ENCODE peak calls at places on chromosomes 13 and 19, in ten cellular contexts. E is GM23338; Y is ascending aorta; S is neural progenitor cell; R is mesenchymal stem cell; Q is thoracic aorta; X is naive thymus-derived CD4-positive, alpha-beta T cell; M is hepatocyte; L is heart left ventricle; J is gastrocnemius medialis. U is an unnamed sample.

GRCh38 chr19:51440846-51441409 is 17.3 kb downstream of the SIGLEC8 start:
- DNase-seq in E (no peak), Y (peak; percentile 63), S (no peak), R (no peak), Q (no peak), X (no peak), M (no peak), L (no peak), J (no peak), U (no peak)

GRCh38 chr19:4186087-4186993 is 3.9 kb downstream of the ANKRD24 start:
- DNase-seq in E (peak; percentile 96), Y (peak; percentile 74), S (peak; percentile 90), R (peak; percentile 72), Q (no peak), X (peak; percentile 55), M (peak; percentile 88), L (peak; percentile 62), J (peak; percentile 23), U (no peak)

GRCh38 chr19:32800757-32801156 is 68.8 kb downstream of the SLC7A9 start:
- DNase-seq in E (peak; percentile 71), Y (no peak), S (no peak), R (no peak), Q (no peak), X (no peak), M (no peak), L (no peak), J (no peak), U (no peak)

GRCh38 chr13:107275945-107276614 is 708.1 kb upstream of the ARGLU1 start:
- DNase-seq in E (no peak), Y (no peak), S (no peak), R (peak; percentile 33), Q (no peak), X (no peak), M (no peak), L (no peak), J (no peak), U (no peak)

GRCh38 chr19:42508892-42509444 is 19.3 kb downstream of the CEACAM1 start:
- DNase-seq in E (no peak), Y (no peak), S (no peak), R (no peak), Q (no peak), X (no peak), M (no peak), L (no peak), J (no peak), U (no peak)

GRCh38 chr13:48275507-48275906 is 28.0 kb upstream of the RB1 start:
- DNase-seq in E (no peak), Y (no peak), S (no peak), R (no peak), Q (no peak), X (no peak), M (no peak), L (no peak), J (no peak), U (no peak)

GRCh38 chr13:49428041-49428763 is 15.7 kb downstream of the CAB39L start:
- DNase-seq in E (no peak), Y (no peak), S (no peak), R (no peak), Q (no peak), X (no peak), M (no peak), L (no peak), J (no peak), U (no peak)

GRCh38 chr19:44698492-44699201 is at the start of gene CEACAM16:
- DNase-seq in E (no peak), Y (no peak), S (no peak), R (no peak), Q (no peak), X (no peak), M (no peak), L (no peak), J (no peak), U (no peak)

GRCh38 chr13:21736926-21737325 is 66.1 kb downstream of the FGF9 start:
- DNase-seq in E (peak; percentile 15), Y (no peak), S (no peak), R (peak; percentile 6), Q (no peak), X (no peak), M (no peak), L (no peak), J (no peak), U (no peak)

GRCh38 chr13:97015661-97016350 is 21.5 kb upstream of the OXGR1 start:
- DNase-seq in E (no peak), Y (no peak), S (no peak), R (no peak), Q (no peak), X (no peak), M (no peak), L (no peak), J (no peak), U (no peak)

GRCh38 chr19:55014714-55015113 is 23.4 kb downstream of the GP6 start:
- DNase-seq in E (no peak), Y (no peak), S (no peak), R (no peak), Q (no peak), X (no peak), M (no peak), L (peak; percentile 37), J (no peak), U (no peak)

GRCh38 chr13:30908416-30908980 is 2.4 kb downstream of the MEDAG start:
- DNase-seq in E (no peak), Y (peak; percentile 83), S (no peak), R (no peak), Q (no peak), X (no peak), M (peak; percentile 23), L (peak; percentile 62), J (no peak), U (no peak)

GRCh38 chr13:36965767-36966166 is 33.4 kb downstream of the ALG5 start:
- DNase-seq in E (no peak), Y (no peak), S (no peak), R (peak; percentile 70), Q (no peak), X (no peak), M (no peak), L (no peak), J (no peak), U (no peak)

GRCh38 chr19:495440-496332 is 600 bp upstream of the MADCAM1 start:
- DNase-seq in E (peak; percentile 78), Y (no peak), S (peak; percentile 62), R (peak; percentile 43), Q (no peak), X (no peak), M (peak; percentile 43), L (no peak), J (no peak), U (no peak)

GRCh38 chr13:98544105-98544710 is 32.7 kb downstream of the STK24 start:
- DNase-seq in E (no peak), Y (no peak), S (no peak), R (no peak), Q (no peak), X (no peak), M (no peak), L (no peak), J (no peak), U (no peak)
- H3K4me1 ChIP-seq in E (peaks cover 50% of the 10 kb centered on the region), Y (peaks cover 3% of the 10 kb centered on the region), S (peaks cover 42% of the 10 kb centered on the region), R (peaks cover 12% of the 10 kb centered on the region), Q (peaks cover 51% of the 10 kb centered on the region), X (peaks cover 33% of the 10 kb centered on the region), M (peaks cover 31% of the 10 kb centered on the region), L (peaks cover 87% of the 10 kb centered on the region), J (peaks cover 90% of the 10 kb centered on the region), U (peaks cover 9% of the 10 kb centered on the region)

DNA sequence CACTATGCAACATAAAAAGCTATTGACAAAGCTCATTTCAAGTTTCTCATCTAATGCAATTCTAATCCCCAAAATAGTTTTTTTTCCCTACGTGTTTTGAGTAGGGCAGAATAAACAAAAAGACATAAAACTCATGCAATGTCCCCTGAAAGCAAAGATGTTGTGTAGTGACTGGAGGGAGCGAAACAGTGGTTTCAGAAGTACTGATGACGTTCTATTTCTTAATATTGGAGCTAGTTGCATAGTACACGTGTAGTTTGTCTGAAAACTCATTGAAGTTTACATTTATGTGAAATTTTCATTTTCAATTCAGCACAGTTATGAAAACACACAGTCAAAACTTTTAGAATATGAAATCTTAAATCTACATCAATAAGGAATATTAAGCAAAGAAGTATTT is 31.6 kb downstream of the USP12 start:
- DNase-seq in E (no peak), Y (no peak), S (no peak), R (no peak), Q (no peak), X (no peak), M (no peak), L (no peak), J (no peak), U (no peak)
- H3K4me3 ChIP-seq in E (no peak overlapping the region), Y (no peak overlapping the region), S (no peak overlapping the region), R (no peak overlapping the region), Q (no peak overlapping the region), X (no peak overlapping the region), M (no peak overlapping the region), L (no peak overlapping the region), J (no peak overlapping the region), U (no peak overlapping the region)

DNA sequence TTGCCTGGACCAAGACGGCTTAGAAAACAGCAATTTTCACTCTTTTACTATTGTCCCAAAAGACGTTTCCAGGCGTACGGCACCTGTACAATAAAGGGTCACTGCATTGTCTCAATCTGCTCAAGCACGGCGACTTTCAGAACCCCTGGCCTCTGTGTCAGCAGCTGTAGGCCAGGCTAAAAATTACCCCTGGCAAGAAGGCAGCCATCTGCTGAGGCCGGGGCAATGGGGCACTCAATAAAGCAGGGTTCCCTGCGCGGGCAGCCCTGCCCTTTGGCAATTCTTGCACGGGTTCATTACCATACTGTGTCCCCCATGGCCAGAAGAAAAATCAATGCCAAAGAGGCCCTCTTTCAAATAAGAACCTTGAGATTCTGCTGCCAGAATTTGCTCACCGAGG is 52.1 kb downstream of the STK24 start:
- DNase-seq in E (no peak), Y (peak; percentile 7), S (no peak), R (no peak), Q (no peak), X (no peak), M (no peak), L (no peak), J (no peak), U (no peak)
- H3K4me1 ChIP-seq in E (peaks cover 73% of the 10 kb centered on the region), Y (no peaks in the 10 kb centered on the region), S (peaks cover 39% of the 10 kb centered on the region), R (peaks cover 33% of the 10 kb centered on the region), Q (peaks cover 23% of the 10 kb centered on the region), X (peaks cover 65% of the 10 kb centered on the region), M (peaks cover 5% of the 10 kb centered on the region), L (peaks cover 84% of the 10 kb centered on the region), J (peaks cover 62% of the 10 kb centered on the region), U (peaks cover 16% of the 10 kb centered on the region)

GRCh38 chr13:114022876-114023275 is 49.0 kb upstream of the C13orf46 start:
- DNase-seq in E (no peak), Y (no peak), S (no peak), R (no peak), Q (no peak), X (no peak), M (no peak), L (no peak), J (no peak), U (no peak)

GRCh38 chr13:114026128-114026880 is 52.4 kb upstream of the C13orf46 start:
- DNase-seq in E (no peak), Y (no peak), S (no peak), R (no peak), Q (no peak), X (no peak), M (no peak), L (no peak), J (no peak), U (no peak)

GRCh38 chr13:114023716-114024602 is 50.1 kb upstream of the C13orf46 start:
- DNase-seq in E (no peak), Y (no peak), S (no peak), R (no peak), Q (no peak), X (no peak), M (no peak), L (no peak), J (no peak), U (no peak)

GRCh38 chr13:114025432-114026127 is 51.7 kb upstream of the C13orf46 start:
- DNase-seq in E (no peak), Y (no peak), S (peak; percentile 38), R (peak; percentile 82), Q (no peak), X (no peak), M (no peak), L (no peak), J (no peak), U (no peak)

GRCh38 chr13:114024603-114025431 is 50.9 kb upstream of the C13orf46 start:
- DNase-seq in E (no peak), Y (no peak), S (no peak), R (no peak), Q (no peak), X (no peak), M (no peak), L (no peak), J (no peak), U (no peak)
- H3K4me3 ChIP-seq in E (no peak overlapping the region), Y (no peak overlapping the region), S (no peak overlapping the region), R (no peak overlapping the region), Q (no peak overlapping the region), X (no peak overlapping the region), M (no peak overlapping the region), L (no peak overlapping the region), J (no peak overlapping the region), U (no peak overlapping the region)

U was measured in iPS DF 6.9.